ENCODE peak calls at places on chromosome 4, in five cellular contexts. One of them, this sample, is unnamed.

GRCh38 chr4:143514432-143514831 is 930 bp downstream of the SMARCA5 start:
- DNase-seq in H7: peak
- DNase-seq in foreskin fibroblast: peak
- DNase-seq in GM23248: peak
- DNase-seq in HCT116: no peak
- DNase-seq in this sample: no peak

GRCh38 chr4:141213550-141213991 is 7.1 kb upstream of the ZNF330 start:
- DNase-seq in H7: no peak
- DNase-seq in foreskin fibroblast: no peak
- DNase-seq in GM23248: no peak
- DNase-seq in HCT116: no peak
- DNase-seq in this sample: no peak

GRCh38 chr4:41360911-41361830 is 104.4 kb downstream of the UCHL1 start:
- DNase-seq in H7: peak
- DNase-seq in foreskin fibroblast: peak
- DNase-seq in GM23248: peak
- DNase-seq in HCT116: no peak
- DNase-seq in this sample: peak

GRCh38 chr4:156635046-156635445 is 336.6 kb downstream of the PDGFC start:
- DNase-seq in H7: no peak
- DNase-seq in foreskin fibroblast: no peak
- DNase-seq in GM23248: no peak
- DNase-seq in HCT116: no peak
- DNase-seq in this sample: no peak

GRCh38 chr4:183443609-183444148 is 757 bp upstream of the CDKN2AIP start:
- DNase-seq in H7: no peak
- DNase-seq in foreskin fibroblast: no peak
- DNase-seq in GM23248: no peak
- DNase-seq in HCT116: no peak
- DNase-seq in this sample: peak

GRCh38 chr4:25104561-25104960 is 55.7 kb downstream of the SEPSECS start:
- DNase-seq in H7: peak
- DNase-seq in foreskin fibroblast: no peak
- DNase-seq in GM23248: no peak
- DNase-seq in HCT116: no peak
- DNase-seq in this sample: no peak

GRCh38 chr4:122666527-122667245 is 45.8 kb upstream of the IL21 start:
- DNase-seq in H7: no peak
- DNase-seq in foreskin fibroblast: peak
- DNase-seq in GM23248: peak
- DNase-seq in HCT116: peak
- DNase-seq in this sample: peak

GRCh38 chr4:6659897-6660296 is 19.4 kb downstream of the MRFAP1 start:
- DNase-seq in H7: no peak
- DNase-seq in foreskin fibroblast: no peak
- DNase-seq in GM23248: no peak
- DNase-seq in HCT116: no peak
- DNase-seq in this sample: no peak

GRCh38 chr4:173243321-173243720 is 74.7 kb downstream of the GALNT7 start:
- DNase-seq in H7: no peak
- DNase-seq in foreskin fibroblast: peak
- DNase-seq in GM23248: peak
- DNase-seq in HCT116: no peak
- DNase-seq in this sample: no peak

GRCh38 chr4:146146918-146147317 is 28.6 kb upstream of the LSM6 start:
- DNase-seq in H7: no peak
- DNase-seq in foreskin fibroblast: no peak
- DNase-seq in GM23248: no peak
- DNase-seq in HCT116: no peak
- DNase-seq in this sample: no peak

GRCh38 chr4:172245493-172245892 is 432.3 kb downstream of the GALNTL6 start:
- DNase-seq in H7: no peak
- DNase-seq in foreskin fibroblast: peak
- DNase-seq in GM23248: no peak
- DNase-seq in HCT116: no peak
- DNase-seq in this sample: peak

GRCh38 chr4:40856836-40857362 is 107.1 kb downstream of the NSUN7 start:
- DNase-seq in H7: peak
- DNase-seq in foreskin fibroblast: peak
- DNase-seq in GM23248: peak
- DNase-seq in HCT116: no peak
- DNase-seq in this sample: no peak

GRCh38 chr4:24032371-24032989 is 142.6 kb upstream of the PPARGC1A start:
- DNase-seq in H7: no peak
- DNase-seq in foreskin fibroblast: no peak
- DNase-seq in GM23248: peak
- DNase-seq in HCT116: no peak
- DNase-seq in this sample: no peak

GRCh38 chr4:184330008-184330400 is 112.3 kb upstream of the ENPP6 start:
- DNase-seq in H7: no peak
- DNase-seq in foreskin fibroblast: no peak
- DNase-seq in GM23248: no peak
- DNase-seq in HCT116: no peak
- DNase-seq in this sample: no peak

GRCh38 chr4:154471924-154472323 is 19.7 kb downstream of the DCHS2 start:
- DNase-seq in H7: no peak
- DNase-seq in foreskin fibroblast: peak
- DNase-seq in GM23248: no peak
- DNase-seq in HCT116: no peak
- DNase-seq in this sample: no peak

GRCh38 chr4:12170308-12170707 is 741.6 kb upstream of the HS3ST1 start:
- DNase-seq in H7: no peak
- DNase-seq in foreskin fibroblast: no peak
- DNase-seq in GM23248: no peak
- DNase-seq in HCT116: no peak
- DNase-seq in this sample: no peak

GRCh38 chr4:113398441-113399143 is 349.1 kb downstream of the ANK2 start:
- DNase-seq in H7: no peak
- DNase-seq in foreskin fibroblast: no peak
- DNase-seq in GM23248: no peak
- DNase-seq in HCT116: no peak
- DNase-seq in this sample: peak

GRCh38 chr4:4460759-4461158 is 73.9 kb downstream of the NSG1 start:
- DNase-seq in H7: no peak
- DNase-seq in foreskin fibroblast: no peak
- DNase-seq in GM23248: no peak
- DNase-seq in HCT116: no peak
- DNase-seq in this sample: no peak

GRCh38 chr4:94765653-94766052 is 7.9 kb downstream of the BMPR1B start:
- DNase-seq in H7: no peak
- DNase-seq in foreskin fibroblast: no peak
- DNase-seq in GM23248: no peak
- DNase-seq in HCT116: no peak
- DNase-seq in this sample: no peak

GRCh38 chr4:171880136-171880535 is 66.9 kb downstream of the GALNTL6 start:
- DNase-seq in H7: no peak
- DNase-seq in foreskin fibroblast: peak
- DNase-seq in GM23248: peak
- DNase-seq in HCT116: peak
- DNase-seq in this sample: no peak

GRCh38 chr4:1795304-1796195 is 2.5 kb downstream of the FGFR3 start:
- DNase-seq in H7: peak
- DNase-seq in foreskin fibroblast: no peak
- DNase-seq in GM23248: no peak
- DNase-seq in HCT116: no peak
- DNase-seq in this sample: peak
- H3K4me3 ChIP-seq in H7: peak
- H3K4me3 ChIP-seq in foreskin fibroblast: no peak
- H3K4me3 ChIP-seq in GM23248: no peak
- H3K4me3 ChIP-seq in HCT116: peak
- H3K4me3 ChIP-seq in this sample: peak

DNA sequence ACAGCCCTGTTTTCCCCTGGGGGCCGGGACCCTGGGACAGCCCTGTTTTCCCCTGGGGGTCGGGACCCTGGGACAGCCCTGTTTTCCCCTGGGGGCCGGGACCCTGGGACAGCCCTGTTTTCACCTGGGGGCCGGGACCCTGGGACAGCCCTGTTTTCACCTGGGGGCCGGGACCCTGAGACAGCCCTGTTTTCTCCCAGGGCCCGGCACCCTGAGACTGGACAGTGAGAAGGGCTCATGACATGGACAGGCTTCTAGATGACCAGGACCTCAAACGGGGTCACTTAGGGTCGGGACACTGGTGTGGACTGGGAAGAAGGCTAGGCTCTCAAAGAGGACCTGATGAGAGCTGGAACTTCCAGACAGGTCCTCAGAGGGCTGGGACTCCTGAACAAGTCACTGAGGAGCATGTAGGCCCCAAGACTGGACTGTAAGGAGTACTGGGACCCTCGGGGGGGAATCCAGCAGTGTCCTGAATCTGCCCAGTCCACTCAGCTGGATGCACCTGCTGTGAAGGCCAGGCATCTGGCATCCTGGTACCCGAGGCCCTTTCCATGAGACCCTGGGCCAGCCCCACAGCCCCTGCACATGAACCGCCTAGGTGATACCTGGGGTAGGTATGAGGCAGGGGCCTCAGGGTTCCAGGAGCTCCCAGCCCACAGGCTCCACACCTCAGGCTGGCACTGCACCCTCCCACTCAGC is 2.4 kb downstream of the PCGF3 start:
- DNase-seq in H7: no peak
- DNase-seq in foreskin fibroblast: no peak
- DNase-seq in GM23248: no peak
- DNase-seq in HCT116: no peak
- DNase-seq in this sample: no peak
- H3K4me3 ChIP-seq in H7: no peak
- H3K4me3 ChIP-seq in foreskin fibroblast: no peak
- H3K4me3 ChIP-seq in GM23248: no peak
- H3K4me3 ChIP-seq in HCT116: no peak
- H3K4me3 ChIP-seq in this sample: no peak

GRCh38 chr4:73944061-73944875 is 37.6 kb downstream of the PF4 start:
- DNase-seq in H7: peak
- DNase-seq in foreskin fibroblast: peak
- DNase-seq in GM23248: peak
- DNase-seq in HCT116: no peak
- DNase-seq in this sample: no peak
- H3K4me3 ChIP-seq in H7: peak
- H3K4me3 ChIP-seq in foreskin fibroblast: peak
- H3K4me3 ChIP-seq in GM23248: peak
- H3K4me3 ChIP-seq in HCT116: no peak
- H3K4me3 ChIP-seq in this sample: no peak

DNA sequence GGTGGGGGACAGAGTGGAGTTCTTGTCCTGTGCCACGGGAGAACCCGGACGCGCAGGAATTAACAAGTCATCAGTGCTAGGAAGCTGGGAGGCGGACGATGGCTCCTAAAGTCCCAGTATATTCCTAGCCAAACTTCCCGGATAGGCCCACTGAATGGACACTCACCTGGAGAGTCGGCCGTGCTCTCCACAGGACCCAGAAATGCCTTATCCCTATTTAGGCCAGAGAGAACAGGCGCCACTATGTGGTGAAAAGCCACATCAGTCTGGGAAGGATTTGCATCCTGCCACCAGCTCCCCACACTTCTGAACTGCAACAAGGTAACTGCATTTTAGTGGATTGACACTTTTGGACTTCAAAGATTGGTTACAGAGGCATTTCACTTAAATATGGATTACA is 1.1 kb downstream of the CFAP299 start:
- DNase-seq in H7: peak
- DNase-seq in foreskin fibroblast: peak
- DNase-seq in GM23248: peak
- DNase-seq in HCT116: peak
- DNase-seq in this sample: no peak
- H3K4me3 ChIP-seq in H7: no peak
- H3K4me3 ChIP-seq in foreskin fibroblast: peak
- H3K4me3 ChIP-seq in GM23248: peak
- H3K4me3 ChIP-seq in HCT116: no peak
- H3K4me3 ChIP-seq in this sample: no peak